ENCODE peak calls at places on chromosomes 16 and 17, in ten cellular contexts. K, A, M, P, G, X, N, S, T and H are unnamed samples.

GRCh38 chr17:60161598-60162330 is 12.0 kb downstream of the CA4 start:
- DNase-seq in N (peak; percentile 25), M (no peak), S (peak; percentile 74), A (no peak), T (no peak), P (no peak), G (no peak), K (peak; percentile 43), X (no peak), H (no peak)

GRCh38 chr16:89343501-89344291 is 126.2 kb downstream of the ZNF778 start:
- DNase-seq in M (no peak), X (peak; percentile 44), S (peak; percentile 37), T (no peak), N (peak; percentile 68), G (no peak), P (no peak), A (no peak), K (no peak), H (no peak)

GRCh38 chr16:77307764-77308561 is 108.8 kb downstream of the SYCE1L start:
- DNase-seq in N (no peak), A (no peak), S (no peak), T (no peak), G (no peak), P (peak; percentile 60), K (peak; percentile 87), X (peak; percentile 44), M (no peak), H (no peak)

GRCh38 chr17:46126840-46127239 is 66.4 kb downstream of the KANSL1 start:
- DNase-seq in X (no peak), T (no peak), K (no peak), S (no peak), A (no peak), N (no peak), M (no peak), P (no peak), G (no peak), H (no peak)

GRCh38 chr17:27808629-27809028 is 8.3 kb upstream of the NOS2 start:
- DNase-seq in G (no peak), N (no peak), M (no peak), A (no peak), K (no peak), P (no peak), T (no peak), S (no peak), X (no peak), H (no peak)

GRCh38 chr17:75512946-75513666 is 2.2 kb downstream of the CASKIN2 start:
- DNase-seq in N (no peak), M (no peak), P (no peak), T (no peak), A (no peak), X (peak; percentile 25), K (no peak), S (no peak), G (no peak), H (no peak)

GRCh38 chr17:40315678-40316570 is 6.9 kb downstream of the RARA start:
- DNase-seq in N (peak; percentile 32), X (no peak), S (no peak), G (no peak), A (peak; percentile 21), P (no peak), K (no peak), T (peak; percentile 9), M (no peak), H (peak; percentile 17)

GRCh38 chr16:65817066-65817465 is 549.4 kb upstream of the CDH5 start:
- DNase-seq in M (no peak), P (no peak), G (no peak), X (no peak), S (no peak), A (no peak), N (no peak), T (no peak), K (no peak), H (no peak)

GRCh38 chr17:77124192-77124908 is 16.4 kb upstream of the SEC14L1 start:
- DNase-seq in A (peak; percentile 32), P (peak; percentile 92), S (peak; percentile 55), K (peak; percentile 98), T (peak; percentile 22), X (peak; percentile 60), N (no peak), M (peak; percentile 52), G (no peak), H (no peak)

GRCh38 chr16:85171809-85172464 is 59.7 kb upstream of the CIBAR2 start:
- DNase-seq in P (peak; percentile 33), X (peak; percentile 11), G (no peak), T (no peak), A (no peak), S (no peak), N (no peak), K (peak; percentile 93), M (no peak), H (no peak)

GRCh38 chr16:85168732-85169256 is 56.5 kb upstream of the CIBAR2 start:
- DNase-seq in M (peak; percentile 70), S (peak; percentile 70), X (peak; percentile 61), P (peak; percentile 73), T (peak; percentile 60), K (no peak), G (no peak), A (peak; percentile 82), N (peak; percentile 58), H (peak; percentile 78)

GRCh38 chr16:85169333-85170065 is 57.2 kb upstream of the CIBAR2 start:
- DNase-seq in N (no peak), K (no peak), A (peak; percentile 42), X (peak; percentile 46), T (no peak), G (no peak), P (peak; percentile 44), M (no peak), S (no peak), H (no peak)

GRCh38 chr16:85171004-85171808 is 58.9 kb upstream of the CIBAR2 start:
- DNase-seq in M (no peak), T (no peak), X (no peak), P (no peak), K (peak; percentile 41), G (no peak), A (no peak), N (no peak), S (no peak), H (no peak)

DNA sequence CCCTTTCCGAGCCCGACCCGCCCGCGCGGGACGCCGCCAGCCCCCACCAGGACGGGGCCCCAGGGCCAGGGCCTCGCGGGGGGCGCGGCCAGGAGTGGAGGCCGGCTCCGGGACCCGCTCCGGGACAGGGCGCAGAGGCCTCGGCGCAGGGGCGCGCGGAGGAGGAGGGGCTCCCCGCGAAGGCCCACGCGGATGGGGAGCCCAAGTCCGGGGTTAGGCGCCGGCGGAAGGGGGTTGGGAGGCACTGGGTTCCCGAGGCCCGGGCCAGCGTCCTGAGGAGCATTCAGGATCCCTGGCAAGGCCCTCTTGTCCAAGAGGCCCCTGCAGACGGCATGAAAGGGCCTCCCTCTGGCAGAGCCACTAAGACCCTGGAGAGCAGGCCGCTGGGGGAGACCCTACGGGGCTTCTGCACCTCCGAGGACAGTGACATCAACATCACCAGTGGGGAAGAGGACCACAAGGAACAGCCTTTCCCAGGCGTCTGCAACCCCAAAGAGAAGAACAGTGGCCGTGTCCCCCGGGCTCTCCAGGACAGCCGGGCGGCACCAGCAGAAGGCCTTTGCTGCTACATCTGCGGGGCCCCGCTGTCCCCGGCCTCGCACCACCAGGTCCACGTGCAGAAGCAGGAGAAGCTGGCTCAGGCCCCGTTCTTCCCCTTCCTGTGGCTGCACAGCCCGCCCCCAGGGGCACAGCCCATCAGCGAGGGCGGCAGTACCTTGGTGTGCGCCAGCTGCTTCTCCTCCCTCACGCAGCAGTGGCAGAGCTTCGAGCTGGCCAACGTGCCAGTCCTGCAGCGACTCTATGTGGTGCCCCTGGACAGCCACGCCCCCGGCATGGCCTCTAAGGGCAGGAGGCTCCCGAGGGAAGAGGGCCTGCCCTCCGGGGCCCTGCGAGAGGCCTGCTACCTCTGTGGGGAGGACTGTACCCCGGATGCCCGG is 58.1 kb upstream of the CIBAR2 start:
- DNase-seq in X (no peak), P (no peak), N (no peak), A (no peak), S (no peak), K (no peak), G (no peak), M (no peak), T (no peak), H (no peak)
- H3K4me3 ChIP-seq in X (peak overlapping the region; percentile 87), P (peak overlapping the region; percentile 38), N (no peak overlapping the region), A (peak overlapping the region; percentile 57), S (no peak overlapping the region), K (no peak overlapping the region), G (no peak overlapping the region), M (peak overlapping the region; percentile 68), T (peak overlapping the region; percentile 65), H (peak overlapping the region; percentile 22)

DNA sequence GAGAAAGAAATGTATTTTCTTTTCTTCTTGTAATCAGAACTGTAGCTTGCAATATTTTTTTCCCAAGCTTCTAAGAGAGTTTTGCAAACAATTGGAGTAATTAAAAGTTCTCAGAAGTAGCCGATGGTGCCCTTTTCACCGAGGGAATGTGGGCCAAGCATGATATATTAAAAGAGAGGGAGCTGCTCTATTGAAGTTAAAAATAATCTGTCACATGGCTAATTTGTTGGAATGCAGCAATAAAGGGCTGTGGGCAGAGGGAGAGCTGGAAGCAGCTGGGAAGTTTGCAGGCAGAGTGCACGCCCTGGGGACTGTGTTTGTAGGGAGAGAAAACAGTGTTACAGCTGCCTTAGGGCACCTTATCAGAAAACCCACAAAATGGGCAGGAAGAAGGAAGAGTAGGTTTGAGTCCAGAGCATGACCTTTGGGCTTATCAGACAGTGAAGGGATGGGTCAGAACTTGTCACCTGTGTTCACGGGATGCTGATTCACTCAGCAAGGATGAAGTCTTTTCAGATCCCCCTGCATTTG is 18.5 kb upstream of the TERF2 start:
- DNase-seq in G (no peak), A (no peak), K (peak; percentile 95), S (no peak), P (peak; percentile 77), T (no peak), X (peak; percentile 63), M (no peak), N (peak; percentile 59), H (peak; percentile 44)
- H3K4me3 ChIP-seq in G (no peak overlapping the region), A (no peak overlapping the region), K (no peak overlapping the region), S (no peak overlapping the region), P (no peak overlapping the region), T (no peak overlapping the region), X (no peak overlapping the region), M (no peak overlapping the region), N (no peak overlapping the region), H (no peak overlapping the region)

DNA sequence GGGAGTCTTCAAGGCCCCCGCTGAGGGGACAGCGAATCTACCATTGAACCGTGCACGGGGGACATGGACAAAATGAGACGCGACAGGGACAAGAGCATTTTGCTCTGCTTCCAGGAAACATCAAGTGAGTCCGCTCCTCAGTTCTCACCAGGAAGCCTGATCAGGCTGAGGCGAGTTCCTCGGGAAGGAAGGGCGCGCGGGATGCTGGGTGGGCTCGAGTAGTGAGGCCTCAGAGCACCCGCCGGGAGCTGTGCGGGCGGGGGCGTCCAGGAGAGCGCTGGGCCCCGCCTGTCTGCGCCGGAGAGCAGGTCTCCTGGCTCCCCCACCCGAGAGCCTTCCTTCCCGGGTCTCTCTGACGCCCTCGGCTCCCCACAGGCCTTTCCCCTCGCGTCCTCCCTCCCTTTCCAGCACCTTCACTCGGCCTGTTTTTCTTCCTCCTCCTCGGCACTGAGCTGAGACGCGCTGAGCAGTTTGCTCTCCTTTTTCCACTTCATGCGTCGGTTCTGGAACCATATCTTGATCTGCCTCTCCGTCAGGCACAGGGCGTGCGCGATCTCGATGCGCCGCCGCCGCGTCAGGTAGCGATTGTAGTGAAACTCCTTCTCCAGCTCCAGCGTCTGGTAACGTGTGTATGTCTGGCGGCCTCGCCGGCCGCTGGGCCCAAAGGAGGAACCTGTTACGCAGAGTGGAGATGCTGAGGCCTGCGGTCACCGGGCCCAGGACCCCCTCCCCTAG is 2.6 kb upstream of the HOXB5 start:
- DNase-seq in S (no peak), T (no peak), P (no peak), A (no peak), N (no peak), G (no peak), X (no peak), M (no peak), K (no peak), H (no peak)
- H3K4me3 ChIP-seq in S (no peak overlapping the region), T (peak overlapping the region; percentile 54), P (no peak overlapping the region), A (peak overlapping the region; percentile 47), N (no peak overlapping the region), G (peak overlapping the region; percentile 22), X (peak overlapping the region; percentile 70), M (peak overlapping the region; percentile 50), K (no peak overlapping the region), H (no peak overlapping the region)

GRCh38 chr16:1978476-1979120 is 2.7 kb downstream of the NOXO1 start:
- DNase-seq in X (no peak), N (peak; percentile 71), K (no peak), T (no peak), M (no peak), G (no peak), S (no peak), P (no peak), A (no peak), H (no peak)
- H3K4me3 ChIP-seq in X (no peak overlapping the region), N (no peak overlapping the region), K (no peak overlapping the region), T (no peak overlapping the region), M (no peak overlapping the region), G (peak overlapping the region; percentile 19), S (no peak overlapping the region), P (no peak overlapping the region), A (no peak overlapping the region), H (no peak overlapping the region)